ENCODE peak calls at places on chromosomes 7 and 10, in five cellular contexts. One of them, this sample, is unnamed.

GRCh38 chr10:49609283-49610014 is 661 bp upstream of the SLC18A3 start:
- DNase-seq in PC-3: no peak
- DNase-seq in MM.1S: no peak
- DNase-seq in right lobe of liver: peak
- DNase-seq in astrocyte: no peak
- DNase-seq in this sample: no peak

GRCh38 chr10:97937928-97938327 is 88.3 kb downstream of the GOLGA7B start:
- DNase-seq in astrocyte: no peak
- DNase-seq in MM.1S: no peak
- DNase-seq in PC-3: no peak
- DNase-seq in right lobe of liver: no peak
- DNase-seq in this sample: no peak

GRCh38 chr7:22325671-22326070 is 31.3 kb downstream of the RAPGEF5 start:
- DNase-seq in PC-3: peak
- DNase-seq in right lobe of liver: no peak
- DNase-seq in astrocyte: no peak
- DNase-seq in MM.1S: no peak
- DNase-seq in this sample: no peak

GRCh38 chr7:134371536-134371935 is 54.8 kb upstream of the SLC35B4 start:
- DNase-seq in PC-3: no peak
- DNase-seq in right lobe of liver: no peak
- DNase-seq in MM.1S: no peak
- DNase-seq in astrocyte: no peak
- DNase-seq in this sample: no peak

GRCh38 chr7:144384555-144385245 is 18.8 kb downstream of the NOBOX start:
- DNase-seq in PC-3: peak
- DNase-seq in MM.1S: peak
- DNase-seq in right lobe of liver: no peak
- DNase-seq in astrocyte: peak
- DNase-seq in this sample: no peak

GRCh38 chr7:76108540-76109233 is 60.8 kb downstream of the MDH2 start:
- DNase-seq in MM.1S: no peak
- DNase-seq in right lobe of liver: peak
- DNase-seq in astrocyte: peak
- DNase-seq in PC-3: peak
- DNase-seq in this sample: peak

GRCh38 chr10:18376650-18377049 is 236.4 kb downstream of the CACNB2 start:
- DNase-seq in MM.1S: no peak
- DNase-seq in PC-3: no peak
- DNase-seq in right lobe of liver: no peak
- DNase-seq in astrocyte: no peak
- DNase-seq in this sample: no peak

GRCh38 chr10:129525408-129525807 is 58.4 kb downstream of the MGMT start:
- DNase-seq in astrocyte: peak
- DNase-seq in right lobe of liver: no peak
- DNase-seq in MM.1S: no peak
- DNase-seq in PC-3: no peak
- DNase-seq in this sample: peak

GRCh38 chr7:128812514-128813168 is 17.6 kb upstream of the FLNC start:
- DNase-seq in MM.1S: peak
- DNase-seq in right lobe of liver: no peak
- DNase-seq in astrocyte: no peak
- DNase-seq in PC-3: no peak
- DNase-seq in this sample: no peak

GRCh38 chr7:155571581-155572345 is 25.4 kb upstream of the CNPY1 start:
- DNase-seq in astrocyte: no peak
- DNase-seq in MM.1S: no peak
- DNase-seq in right lobe of liver: peak
- DNase-seq in PC-3: no peak
- DNase-seq in this sample: no peak

DNA sequence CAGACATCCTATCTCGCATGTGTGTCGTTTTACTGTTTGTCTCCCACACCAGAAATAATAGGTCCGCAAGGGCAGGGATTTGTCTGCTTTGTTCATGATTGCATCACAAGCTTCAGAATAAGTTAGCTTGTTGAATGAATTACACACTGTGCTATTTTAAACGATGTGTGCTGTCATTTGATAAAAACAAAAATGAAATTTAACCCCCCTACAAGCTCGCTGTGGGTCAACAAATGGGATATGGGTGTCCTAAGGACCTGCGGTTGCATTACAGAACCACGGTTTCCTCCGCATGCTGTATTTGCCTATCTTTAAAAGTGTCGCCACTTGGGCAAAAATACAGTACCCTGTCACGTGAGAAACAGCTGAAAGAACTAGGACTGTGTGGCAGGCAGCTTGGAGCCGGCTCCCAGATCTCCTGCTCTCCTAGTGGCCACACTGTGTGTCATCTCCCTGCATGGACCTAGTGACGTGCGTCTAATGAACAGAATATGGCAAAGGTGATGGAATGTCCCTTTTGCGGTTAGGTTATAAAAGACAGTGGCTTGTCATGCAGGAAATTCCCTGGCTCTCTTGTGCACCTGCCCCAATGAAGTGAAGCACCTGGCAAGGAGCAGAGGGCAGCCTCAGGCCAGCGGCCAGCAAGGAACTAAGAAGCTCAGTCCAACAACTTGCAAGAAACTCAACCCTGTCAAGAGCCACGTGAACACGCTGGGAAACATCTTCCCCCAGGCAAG is 32.9 kb upstream of the CRYGN start:
- DNase-seq in astrocyte: peak
- DNase-seq in MM.1S: peak
- DNase-seq in right lobe of liver: no peak
- DNase-seq in PC-3: peak
- DNase-seq in this sample: no peak
- H3K27ac ChIP-seq in astrocyte: no peak
- H3K27ac ChIP-seq in MM.1S: peak
- H3K27ac ChIP-seq in right lobe of liver: no peak
- H3K27ac ChIP-seq in PC-3: peak
- H3K27ac ChIP-seq in this sample: no peak

GRCh38 chr7:153027904-153028303 is 268.4 kb downstream of the ACTR3B start:
- DNase-seq in PC-3: no peak
- DNase-seq in MM.1S: no peak
- DNase-seq in astrocyte: no peak
- DNase-seq in right lobe of liver: no peak
- DNase-seq in this sample: no peak
- H3K27ac ChIP-seq in PC-3: no peak
- H3K27ac ChIP-seq in MM.1S: no peak
- H3K27ac ChIP-seq in astrocyte: no peak
- H3K27ac ChIP-seq in right lobe of liver: no peak
- H3K27ac ChIP-seq in this sample: no peak

GRCh38 chr10:27360581-27361172 is 120.1 kb upstream of the ACBD5 start:
- DNase-seq in MM.1S: peak
- DNase-seq in astrocyte: peak
- DNase-seq in PC-3: peak
- DNase-seq in right lobe of liver: peak
- DNase-seq in this sample: peak

GRCh38 chr10:27359792-27360320 is 119.3 kb upstream of the ACBD5 start:
- DNase-seq in right lobe of liver: no peak
- DNase-seq in PC-3: no peak
- DNase-seq in astrocyte: no peak
- DNase-seq in MM.1S: no peak
- DNase-seq in this sample: no peak

GRCh38 chr10:27356738-27357137 is 116.1 kb upstream of the ACBD5 start:
- DNase-seq in right lobe of liver: no peak
- DNase-seq in astrocyte: no peak
- DNase-seq in MM.1S: no peak
- DNase-seq in PC-3: no peak
- DNase-seq in this sample: no peak

GRCh38 chr10:27355918-27356573 is 115.4 kb upstream of the ACBD5 start:
- DNase-seq in PC-3: no peak
- DNase-seq in MM.1S: no peak
- DNase-seq in right lobe of liver: no peak
- DNase-seq in astrocyte: no peak
- DNase-seq in this sample: no peak
- H3K27ac ChIP-seq in PC-3: no peak
- H3K27ac ChIP-seq in MM.1S: no peak
- H3K27ac ChIP-seq in right lobe of liver: no peak
- H3K27ac ChIP-seq in astrocyte: no peak
- H3K27ac ChIP-seq in this sample: no peak

DNA sequence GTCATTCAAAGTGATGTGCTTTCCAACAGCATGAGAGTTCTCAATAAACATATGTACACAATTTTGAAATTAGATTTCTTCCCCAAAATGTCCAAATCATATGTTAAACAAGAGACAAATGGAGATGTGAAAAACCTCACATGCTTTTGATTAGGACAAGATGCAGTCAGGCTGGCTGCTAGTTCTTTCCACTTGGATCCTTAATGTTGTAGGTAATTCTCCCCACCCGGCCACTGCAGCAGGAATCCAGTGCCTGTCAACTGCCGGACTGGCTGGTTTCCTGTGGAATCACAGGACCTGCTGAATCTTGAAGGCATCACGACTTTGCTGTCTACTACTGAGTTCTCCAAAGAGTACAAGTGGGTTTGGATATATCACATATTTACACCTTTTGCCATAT is 138.6 kb upstream of the AKR1E2 start:
- DNase-seq in astrocyte: peak
- DNase-seq in right lobe of liver: no peak
- DNase-seq in PC-3: no peak
- DNase-seq in MM.1S: no peak
- DNase-seq in this sample: no peak
- H3K27ac ChIP-seq in astrocyte: peak
- H3K27ac ChIP-seq in right lobe of liver: no peak
- H3K27ac ChIP-seq in PC-3: peak
- H3K27ac ChIP-seq in MM.1S: no peak
- H3K27ac ChIP-seq in this sample: no peak

GRCh38 chr10:69759641-69760040 is 42.1 kb upstream of the COL13A1 start:
- DNase-seq in PC-3: no peak
- DNase-seq in MM.1S: no peak
- DNase-seq in astrocyte: peak
- DNase-seq in right lobe of liver: no peak
- DNase-seq in this sample: peak

GRCh38 chr10:69757206-69757552 is 44.5 kb upstream of the COL13A1 start:
- DNase-seq in right lobe of liver: no peak
- DNase-seq in PC-3: no peak
- DNase-seq in astrocyte: no peak
- DNase-seq in MM.1S: no peak
- DNase-seq in this sample: no peak

GRCh38 chr10:69756279-69756678 is 45.4 kb upstream of the COL13A1 start:
- DNase-seq in PC-3: no peak
- DNase-seq in MM.1S: no peak
- DNase-seq in astrocyte: no peak
- DNase-seq in right lobe of liver: no peak
- DNase-seq in this sample: no peak

GRCh38 chr10:69758310-69758728 is 43.4 kb upstream of the COL13A1 start:
- DNase-seq in right lobe of liver: no peak
- DNase-seq in MM.1S: no peak
- DNase-seq in astrocyte: no peak
- DNase-seq in PC-3: no peak
- DNase-seq in this sample: no peak

GRCh38 chr10:69757553-69758309 is 44.0 kb upstream of the COL13A1 start:
- DNase-seq in right lobe of liver: no peak
- DNase-seq in astrocyte: peak
- DNase-seq in PC-3: peak
- DNase-seq in MM.1S: no peak
- DNase-seq in this sample: peak
- H3K27ac ChIP-seq in right lobe of liver: no peak
- H3K27ac ChIP-seq in astrocyte: peak
- H3K27ac ChIP-seq in PC-3: no peak
- H3K27ac ChIP-seq in MM.1S: no peak
- H3K27ac ChIP-seq in this sample: peak

DNA sequence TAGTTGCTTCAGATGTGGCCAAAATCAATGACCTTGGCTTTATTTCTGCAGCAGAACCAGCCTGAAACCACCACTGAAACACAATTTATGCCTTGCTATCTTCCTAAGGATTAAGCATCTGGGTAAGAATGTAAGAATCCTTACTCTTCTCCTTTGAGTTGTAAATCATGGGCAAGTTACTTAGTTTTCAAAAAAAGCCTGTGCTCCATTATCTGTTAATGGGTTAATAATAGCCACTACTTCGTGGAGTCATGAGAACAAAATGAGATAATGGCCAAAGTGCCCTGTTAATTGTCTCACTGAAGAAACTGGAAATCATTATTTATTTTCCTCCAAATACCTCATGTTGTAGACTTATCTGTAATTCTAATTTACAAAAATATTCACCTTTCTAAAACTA is 1.9 kb upstream of the AASS start:
- DNase-seq in MM.1S: no peak
- DNase-seq in PC-3: no peak
- DNase-seq in right lobe of liver: no peak
- DNase-seq in astrocyte: no peak
- DNase-seq in this sample: no peak
- H3K27ac ChIP-seq in MM.1S: no peak
- H3K27ac ChIP-seq in PC-3: no peak
- H3K27ac ChIP-seq in right lobe of liver: no peak
- H3K27ac ChIP-seq in astrocyte: no peak
- H3K27ac ChIP-seq in this sample: no peak

This sample was measured in IMR-90.